ENCODE peak calls at places on chromosomes 3 and 15, in seven cellular contexts. U is Caco-2, N is AG04450, E is A172, I is kidney tubule cell, T is dorsolateral prefrontal cortex, Z is DMS153. J is an unnamed sample.

GRCh38 chr3:72010044-72010443 is 225.1 kb upstream of the PROK2 start:
- DNase-seq in U (no peak), N (no peak), E (no peak), I (no peak), T (no peak), Z (no peak), J (no peak)

GRCh38 chr3:12545473-12545791 is at the start of gene MKRN2OS:
- DNase-seq in U (peak), N (no peak), E (no peak), I (peak), T (no peak), Z (peak), J (no peak)

GRCh38 chr15:58980351-58980939 is 7.0 kb upstream of the RNF111 start:
- DNase-seq in U (no peak), N (no peak), E (peak), I (peak), T (no peak), Z (peak), J (peak)

GRCh38 chr3:23668430-23668904 is 137.3 kb upstream of the UBE2E1 start:
- DNase-seq in U (no peak), N (peak), E (peak), I (peak), T (no peak), Z (no peak), J (peak)

GRCh38 chr3:140906785-140907184 is 34.9 kb upstream of the SLC25A36 start:
- DNase-seq in U (no peak), N (no peak), E (no peak), I (no peak), T (no peak), Z (no peak), J (no peak)

GRCh38 chr3:128316456-128316855 is 150.2 kb downstream of the DNAJB8 start:
- DNase-seq in U (no peak), N (no peak), E (no peak), I (no peak), T (no peak), Z (no peak), J (peak)

GRCh38 chr15:54388746-54389145 is 410.5 kb downstream of the UNC13C start:
- DNase-seq in U (no peak), N (no peak), E (no peak), I (peak), T (no peak), Z (no peak), J (no peak)

GRCh38 chr15:41978534-41978933 is 6.2 kb upstream of the EHD4 start:
- DNase-seq in U (no peak), N (no peak), E (no peak), I (no peak), T (no peak), Z (no peak), J (no peak)

GRCh38 chr3:76410762-76411281 is 625.5 kb upstream of the ZNF717 start:
- DNase-seq in U (no peak), N (no peak), E (no peak), I (no peak), T (no peak), Z (no peak), J (peak)

GRCh38 chr3:11499144-11499543 is 144.6 kb downstream of the VGLL4 start:
- DNase-seq in U (no peak), N (peak), E (peak), I (peak), T (no peak), Z (no peak), J (peak)

GRCh38 chr3:123723527-123724168 is 138.8 kb upstream of the HACD2 start:
- DNase-seq in U (peak), N (peak), E (peak), I (peak), T (no peak), Z (peak), J (peak)

J was measured in AG08395.